ENCODE peak calls at places on chromosomes 3 and 15, in ten cellular contexts. H is PC-9; S is CD8-positive, alpha-beta T cell; X is K562; R is Peyer's patch; D is Caco-2; F is mammary epithelial cell; P is upper lobe of right lung; G is fibroblast of lung; O is suprapubic skin. Z is an unnamed sample. For H3K4me1, the result is how much of the 10 kb centered on the place peaks cover.

GRCh38 chr15:72098076-72098475 is 19.9 kb downstream of the MYO9A start:
- DNase-seq in H (no peak), S (no peak), X (no peak), R (no peak), D (no peak), F (no peak), P (no peak), G (peak), O (no peak), Z (no peak)

GRCh38 chr3:76122007-76122406 is 336.7 kb upstream of the ZNF717 start:
- DNase-seq in H (no peak), S (no peak), X (no peak), R (no peak), D (no peak), F (no peak), P (no peak), G (peak), O (no peak), Z (no peak)

GRCh38 chr3:160412477-160412876 is 13.0 kb downstream of the SMC4 start:
- DNase-seq in H (no peak), S (no peak), X (no peak), R (no peak), D (no peak), F (no peak), P (no peak), G (no peak), O (no peak), Z (no peak)

GRCh38 chr3:177552051-177552450 is 354.8 kb upstream of the TBL1XR1 start:
- DNase-seq in H (no peak), S (no peak), X (no peak), R (no peak), D (no peak), F (no peak), P (no peak), G (no peak), O (no peak), Z (no peak)

GRCh38 chr15:37204698-37205097 is 104.3 kb upstream of the MEIS2 start:
- DNase-seq in H (no peak), S (no peak), X (no peak), R (no peak), D (no peak), F (no peak), P (no peak), G (no peak), O (no peak), Z (no peak)

GRCh38 chr3:157948605-157949383 is 157.4 kb downstream of the SHOX2 start:
- DNase-seq in H (no peak), S (no peak), X (no peak), R (no peak), D (no peak), F (no peak), P (no peak), G (no peak), O (no peak), Z (no peak)

GRCh38 chr3:11582123-11582968 is 61.4 kb downstream of the VGLL4 start:
- DNase-seq in H (no peak), S (no peak), X (no peak), R (no peak), D (no peak), F (peak), P (no peak), G (peak), O (no peak), Z (peak)

GRCh38 chr3:151468284-151468917 is 7.5 kb upstream of the IGSF10 start:
- DNase-seq in H (peak), S (no peak), X (peak), R (no peak), D (peak), F (peak), P (no peak), G (peak), O (no peak), Z (peak)

GRCh38 chr3:41900265-41900664 is 61.6 kb downstream of the ULK4 start:
- DNase-seq in H (peak), S (no peak), X (no peak), R (no peak), D (no peak), F (no peak), P (no peak), G (peak), O (no peak), Z (no peak)

GRCh38 chr15:42151012-42151615 is 5.3 kb downstream of the PLA2G4F start:
- DNase-seq in H (no peak), S (no peak), X (no peak), R (no peak), D (peak), F (no peak), P (no peak), G (no peak), O (peak), Z (no peak)

GRCh38 chr3:131083190-131083863 is 56.6 kb downstream of the NEK11 start:
- DNase-seq in H (no peak), S (no peak), X (no peak), R (no peak), D (no peak), F (no peak), P (no peak), G (peak), O (no peak), Z (peak)

GRCh38 chr15:88467935-88468528 is 524 bp downstream of the MRPS11 start:
- DNase-seq in H (no peak), S (no peak), X (peak), R (no peak), D (no peak), F (no peak), P (no peak), G (no peak), O (no peak), Z (no peak)

GRCh38 chr3:194482196-194482593 is 4.6 kb downstream of the ATP13A3 start:
- DNase-seq in H (no peak), S (no peak), X (no peak), R (no peak), D (no peak), F (no peak), P (no peak), G (no peak), O (no peak), Z (no peak)

GRCh38 chr15:60928987-60929386 is 300.1 kb downstream of the RORA start:
- DNase-seq in H (no peak), S (no peak), X (no peak), R (no peak), D (no peak), F (no peak), P (no peak), G (no peak), O (no peak), Z (no peak)

GRCh38 chr15:75542386-75542797 is 36.7 kb downstream of the PTPN9 start:
- DNase-seq in H (no peak), S (no peak), X (peak), R (no peak), D (no peak), F (no peak), P (no peak), G (no peak), O (no peak), Z (no peak)

DNA sequence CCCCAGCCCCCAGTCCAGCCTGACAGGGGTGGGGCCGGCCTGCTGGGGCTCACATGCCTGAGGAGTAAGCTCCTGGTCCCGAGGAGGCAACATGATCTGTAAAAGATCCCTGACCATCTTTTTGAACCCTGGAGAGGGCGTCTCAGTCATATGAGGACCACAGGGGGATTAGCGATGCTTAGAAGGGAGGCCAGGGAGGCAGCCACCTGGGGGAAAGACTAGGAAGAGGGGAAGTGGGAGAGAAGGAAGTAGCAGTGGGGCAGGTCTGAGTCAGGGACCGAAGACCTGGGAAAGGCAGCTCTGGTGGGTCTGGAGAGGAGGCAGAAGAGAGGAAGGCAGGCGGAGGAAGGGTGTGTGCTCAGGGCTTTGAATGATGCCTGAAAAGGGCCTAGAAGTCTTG is 18.9 kb downstream of the PIF1 start:
- DNase-seq in H (no peak), S (no peak), X (no peak), R (no peak), D (no peak), F (no peak), P (no peak), G (no peak), O (no peak), Z (no peak)
- H3K4me1 ChIP-seq in H (under half), S (under half), X (under half), R (under half), D (under half), F (under half), P (under half), G (under half), O (under half), Z (under half)

GRCh38 chr15:31352283-31352880 is 25.7 kb downstream of the KLF13 start:
- DNase-seq in H (no peak), S (no peak), X (no peak), R (peak), D (no peak), F (no peak), P (no peak), G (peak), O (no peak), Z (peak)

GRCh38 chr15:31350771-31351170 is 24.1 kb downstream of the KLF13 start:
- DNase-seq in H (no peak), S (no peak), X (no peak), R (no peak), D (no peak), F (no peak), P (no peak), G (no peak), O (no peak), Z (no peak)

GRCh38 chr15:31347981-31348803 is 21.6 kb downstream of the KLF13 start:
- DNase-seq in H (no peak), S (no peak), X (no peak), R (no peak), D (no peak), F (no peak), P (peak), G (no peak), O (no peak), Z (no peak)

GRCh38 chr15:31347067-31347975 is 20.7 kb downstream of the KLF13 start:
- DNase-seq in H (no peak), S (peak), X (no peak), R (no peak), D (no peak), F (no peak), P (peak), G (no peak), O (no peak), Z (no peak)

GRCh38 chr15:31349233-31350141 is 22.9 kb downstream of the KLF13 start:
- DNase-seq in H (no peak), S (no peak), X (no peak), R (no peak), D (no peak), F (no peak), P (no peak), G (no peak), O (no peak), Z (no peak)
- H3K4me1 ChIP-seq in H (under half), S (half or more), X (under half), R (half or more), D (under half), F (under half), P (half or more), G (under half), O (half or more), Z (half or more)

DNA sequence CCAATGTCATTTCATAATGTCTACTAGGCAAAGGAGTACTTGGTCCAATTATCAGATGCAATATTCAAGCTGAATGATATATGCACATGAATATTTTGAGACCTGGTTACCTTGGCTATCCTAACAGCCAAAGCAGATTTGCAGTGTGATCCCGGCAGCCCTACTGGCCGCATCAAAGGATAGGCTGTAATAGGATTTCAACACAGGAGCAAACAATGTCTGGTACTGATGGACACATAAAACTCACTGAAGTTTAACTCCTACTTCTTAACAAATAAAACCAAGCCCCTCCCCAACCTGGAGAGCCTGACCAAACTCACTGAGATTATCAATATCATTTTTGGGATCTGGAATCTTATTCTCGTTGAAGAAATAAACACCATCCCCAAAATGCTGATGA is 130.2 kb downstream of the FOXP1 start:
- DNase-seq in H (no peak), S (no peak), X (no peak), R (no peak), D (no peak), F (no peak), P (no peak), G (no peak), O (no peak), Z (no peak)
- H3K4me1 ChIP-seq in H (under half), S (half or more), X (under half), R (under half), D (half or more), F (under half), P (under half), G (under half), O (under half), Z (under half)

GRCh38 chr15:70280781-70281180 is 183.1 kb upstream of the TLE3 start:
- DNase-seq in H (no peak), S (no peak), X (no peak), R (no peak), D (no peak), F (no peak), P (peak), G (no peak), O (peak), Z (no peak)
- H3K4me1 ChIP-seq in H (under half), S (under half), X (under half), R (under half), D (under half), F (under half), P (under half), G (under half), O (under half), Z (under half)

GRCh38 chr3:136749106-136749505 is 3.1 kb downstream of the STAG1 start:
- DNase-seq in H (no peak), S (no peak), X (peak), R (no peak), D (no peak), F (no peak), P (no peak), G (no peak), O (no peak), Z (no peak)
- H3K4me1 ChIP-seq in H (under half), S (under half), X (under half), R (under half), D (under half), F (under half), P (half or more), G (under half), O (under half), Z (under half)

GRCh38 chr3:187464682-187465081 is 96.5 kb downstream of the RTP4 start:
- DNase-seq in H (no peak), S (no peak), X (no peak), R (no peak), D (no peak), F (no peak), P (no peak), G (no peak), O (no peak), Z (no peak)
- H3K4me1 ChIP-seq in H (under half), S (under half), X (under half), R (under half), D (under half), F (under half), P (under half), G (under half), O (under half), Z (under half)

GRCh38 chr3:192884831-192885356 is 32.8 kb downstream of the MB21D2 start:
- DNase-seq in H (no peak), S (no peak), X (no peak), R (no peak), D (no peak), F (no peak), P (no peak), G (peak), O (no peak), Z (no peak)
- H3K4me1 ChIP-seq in H (half or more), S (under half), X (under half), R (under half), D (half or more), F (under half), P (under half), G (under half), O (under half), Z (under half)

DNA sequence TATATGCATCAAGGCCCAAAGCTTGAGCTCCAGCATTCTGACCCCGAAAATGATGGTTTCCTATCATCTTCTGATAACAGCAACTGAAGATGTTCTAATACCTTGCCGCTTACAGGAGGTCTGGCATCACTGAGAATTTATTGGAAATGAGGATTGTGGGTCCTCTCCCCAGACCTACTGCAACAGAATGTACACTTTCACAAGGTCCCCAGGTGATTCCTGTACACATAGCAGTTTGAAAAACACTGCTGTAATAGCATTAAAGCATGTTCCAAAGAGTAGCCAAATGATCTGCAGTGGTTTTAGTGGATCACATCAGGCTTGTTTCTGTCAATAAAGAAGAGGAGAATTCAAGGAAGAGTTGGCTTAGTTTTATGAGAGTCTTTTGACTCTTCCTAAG is 11.3 kb downstream of the TGFBR2 start:
- DNase-seq in H (no peak), S (no peak), X (no peak), R (no peak), D (no peak), F (no peak), P (no peak), G (no peak), O (no peak), Z (no peak)
- H3K4me1 ChIP-seq in H (under half), S (half or more), X (under half), R (half or more), D (half or more), F (under half), P (half or more), G (under half), O (half or more), Z (under half)

GRCh38 chr3:38542401-38543298 is 46.5 kb downstream of the EXOG start:
- DNase-seq in H (no peak), S (no peak), X (no peak), R (no peak), D (no peak), F (no peak), P (no peak), G (peak), O (peak), Z (no peak)
- H3K4me1 ChIP-seq in H (under half), S (under half), X (under half), R (under half), D (under half), F (under half), P (under half), G (under half), O (under half), Z (under half)

GRCh38 chr3:184821034-184821433 is 9.1 kb downstream of the VPS8 start:
- DNase-seq in H (no peak), S (no peak), X (no peak), R (no peak), D (no peak), F (no peak), P (no peak), G (no peak), O (no peak), Z (no peak)

GRCh38 chr3:184816654-184817053 is 4.7 kb downstream of the VPS8 start:
- DNase-seq in H (no peak), S (no peak), X (no peak), R (no peak), D (no peak), F (no peak), P (no peak), G (peak), O (no peak), Z (no peak)

GRCh38 chr3:184822654-184823053 is 10.7 kb downstream of the VPS8 start:
- DNase-seq in H (no peak), S (no peak), X (no peak), R (no peak), D (no peak), F (no peak), P (no peak), G (no peak), O (no peak), Z (no peak)

GRCh38 chr3:184822081-184822480 is 10.1 kb downstream of the VPS8 start:
- DNase-seq in H (no peak), S (no peak), X (no peak), R (no peak), D (no peak), F (no peak), P (no peak), G (no peak), O (no peak), Z (peak)

GRCh38 chr3:184820525-184820924 is 8.6 kb downstream of the VPS8 start:
- DNase-seq in H (no peak), S (no peak), X (no peak), R (no peak), D (no peak), F (no peak), P (no peak), G (no peak), O (no peak), Z (no peak)
- H3K4me1 ChIP-seq in H (under half), S (under half), X (under half), R (under half), D (under half), F (under half), P (under half), G (under half), O (under half), Z (under half)

Z was measured in testis.